ENCODE peak calls at places on chromosomes 5 and 9, in five cellular contexts. U is HCT116, B is endothelial cell of umbilical vein, K is AG09319, M is GM12865. Z is an unnamed sample.

GRCh38 chr9:81984911-81985310 is 3.7 kb upstream of the SPATA31D1 start:
- DNase-seq in M (no peak), B (no peak), U (no peak), K (no peak), Z (no peak)

GRCh38 chr9:82890401-82890800 is 172.5 kb downstream of the RASEF start:
- DNase-seq in U (no peak), M (no peak), B (no peak), K (no peak), Z (no peak)

GRCh38 chr9:87676976-87677775 is 48.7 kb upstream of the CTSL start:
- DNase-seq in K (no peak), U (no peak), M (no peak), B (peak), Z (peak)

GRCh38 chr9:2494571-2494970 is 127.0 kb upstream of the VLDLR start:
- DNase-seq in M (no peak), U (no peak), B (no peak), K (peak), Z (no peak)

GRCh38 chr5:179185256-179186091 is 125.3 kb downstream of the ZNF354C start:
- DNase-seq in M (no peak), K (no peak), U (no peak), B (no peak), Z (no peak)

GRCh38 chr9:135379540-135380267 is 99.9 kb upstream of the PPP1R26 start:
- DNase-seq in K (no peak), M (peak), U (no peak), B (no peak), Z (no peak)

GRCh38 chr5:163473613-163474243 is 13.3 kb downstream of the HMMR start:
- DNase-seq in B (peak), K (no peak), U (no peak), M (peak), Z (no peak)

GRCh38 chr5:23234153-23234729 is 273.2 kb upstream of the PRDM9 start:
- DNase-seq in U (no peak), B (no peak), M (no peak), K (no peak), Z (no peak)

GRCh38 chr5:79689541-79690466 is at the start of gene CMYA5:
- DNase-seq in U (no peak), K (no peak), B (no peak), M (no peak), Z (peak)

GRCh38 chr5:75040973-75041372 is 11.4 kb downstream of the GCNT4 start:
- DNase-seq in K (no peak), U (no peak), M (no peak), B (no peak), Z (no peak)

GRCh38 chr9:132631685-132632084 is 38.1 kb downstream of the DDX31 start:
- DNase-seq in U (no peak), K (no peak), B (no peak), M (no peak), Z (no peak)

GRCh38 chr9:97038909-97039781 is at the start of gene CTSV:
- DNase-seq in B (peak), M (peak), K (peak), U (peak), Z (peak)

GRCh38 chr9:757246-757881 is 84.1 kb upstream of the DMRT1 start:
- DNase-seq in B (peak), U (peak), M (peak), K (no peak), Z (no peak)

GRCh38 chr5:150653145-150653761 is 7.8 kb upstream of the MYOZ3 start:
- DNase-seq in B (no peak), U (no peak), K (no peak), M (no peak), Z (no peak)

GRCh38 chr9:91424403-91425176 is 958 bp upstream of the NFIL3 start:
- DNase-seq in B (peak), K (peak), M (peak), U (no peak), Z (peak)

GRCh38 chr9:84141762-84142370 is 161.3 kb downstream of the RMI1 start:
- DNase-seq in B (no peak), K (no peak), M (no peak), U (no peak), Z (no peak)

GRCh38 chr9:130476151-130476730 is 31.5 kb downstream of the ASS1 start:
- DNase-seq in K (no peak), M (no peak), U (no peak), B (no peak), Z (no peak)

GRCh38 chr9:136587145-136587943 is 41.5 kb upstream of the NOTCH1 start:
- DNase-seq in M (no peak), U (no peak), B (peak), K (peak), Z (no peak)

GRCh38 chr9:122821278-122821952 is 7.0 kb downstream of the PDCL start:
- DNase-seq in B (peak), U (no peak), K (no peak), M (no peak), Z (no peak)

GRCh38 chr9:117160254-117160653 is 254.6 kb downstream of the ASTN2 start:
- DNase-seq in U (no peak), K (no peak), M (peak), B (no peak), Z (no peak)

GRCh38 chr5:170228756-170229459 is 3.9 kb upstream of the C5orf58 start:
- DNase-seq in U (no peak), K (no peak), M (no peak), B (no peak), Z (no peak)

GRCh38 chr9:78044189-78044588 is 12.6 kb upstream of the GNAQ start:
- DNase-seq in U (no peak), M (no peak), K (no peak), B (no peak), Z (no peak)

GRCh38 chr9:137545123-137545522 is 5.1 kb downstream of the PNPLA7 start:
- DNase-seq in U (no peak), B (no peak), K (no peak), M (no peak), Z (no peak)

GRCh38 chr9:105119166-105119565 is 125.3 kb upstream of the SLC44A1 start:
- DNase-seq in M (no peak), U (no peak), B (no peak), K (no peak), Z (no peak)

GRCh38 chr5:68428232-68428811 is 212.8 kb downstream of the PIK3R1 start:
- DNase-seq in B (no peak), M (no peak), U (no peak), K (no peak), Z (no peak)

GRCh38 chr5:33726422-33727165 is 165.2 kb downstream of the ADAMTS12 start:
- DNase-seq in B (no peak), K (no peak), U (no peak), M (no peak), Z (no peak)

GRCh38 chr9:91186311-91187101 is 175.2 kb downstream of the AUH start:
- DNase-seq in K (no peak), M (no peak), B (peak), U (no peak), Z (no peak)

GRCh38 chr9:122141671-122142070 is 17.9 kb downstream of the NDUFA8 start:
- DNase-seq in B (no peak), K (no peak), M (no peak), U (no peak), Z (no peak)

GRCh38 chr5:1673042-1673674 is 126.5 kb downstream of the MRPL36 start:
- DNase-seq in M (no peak), U (no peak), B (no peak), K (no peak), Z (peak)

GRCh38 chr5:1670342-1670741 is 129.3 kb downstream of the MRPL36 start:
- DNase-seq in U (no peak), B (no peak), K (no peak), M (no peak), Z (no peak)

GRCh38 chr5:1671351-1671750 is 128.3 kb downstream of the MRPL36 start:
- DNase-seq in K (no peak), B (no peak), M (no peak), U (no peak), Z (no peak)

GRCh38 chr5:1669276-1670155 is 130.1 kb downstream of the MRPL36 start:
- DNase-seq in U (no peak), M (no peak), K (no peak), B (no peak), Z (no peak)

GRCh38 chr5:1672396-1672795 is 127.2 kb downstream of the MRPL36 start:
- DNase-seq in K (no peak), U (no peak), B (no peak), M (no peak), Z (no peak)
- TF ChIP-seq CTCF in K (no peak), U (no peak), B (no peak), M (no peak), Z (no peak)

GRCh38 chr9:119365291-119366027 is 3.8 kb downstream of the BRINP1 start:
- DNase-seq in K (no peak), M (peak), B (peak), U (no peak), Z (no peak)
- TF ChIP-seq CTCF in K (peak), M (peak), B (peak), U (peak), Z (peak)

GRCh38 chr5:56827043-56827442 is 11.7 kb downstream of the MAP3K1 start:
- DNase-seq in M (no peak), K (no peak), B (no peak), U (no peak), Z (no peak)
- TF ChIP-seq CTCF in M (no peak), K (no peak), B (peak), U (peak), Z (peak)

GRCh38 chr9:108761530-108762347 is 94.0 kb downstream of the ACTL7B start:
- DNase-seq in U (peak), K (no peak), B (peak), M (peak), Z (no peak)
- TF ChIP-seq CTCF in U (peak), K (peak), B (peak), M (peak), Z (peak)

GRCh38 chr5:30069441-30070263 is 1123.8 kb upstream of the CDH6 start:
- DNase-seq in B (no peak), U (no peak), K (no peak), M (no peak), Z (no peak)
- TF ChIP-seq CTCF in B (no peak), U (no peak), K (no peak), M (no peak), Z (no peak)

GRCh38 chr9:35599763-35600604 is 5.1 kb upstream of the TESK1 start:
- DNase-seq in B (no peak), U (no peak), M (no peak), K (no peak), Z (no peak)
- TF ChIP-seq CTCF in B (no peak), U (peak), M (no peak), K (no peak), Z (no peak)

DNA sequence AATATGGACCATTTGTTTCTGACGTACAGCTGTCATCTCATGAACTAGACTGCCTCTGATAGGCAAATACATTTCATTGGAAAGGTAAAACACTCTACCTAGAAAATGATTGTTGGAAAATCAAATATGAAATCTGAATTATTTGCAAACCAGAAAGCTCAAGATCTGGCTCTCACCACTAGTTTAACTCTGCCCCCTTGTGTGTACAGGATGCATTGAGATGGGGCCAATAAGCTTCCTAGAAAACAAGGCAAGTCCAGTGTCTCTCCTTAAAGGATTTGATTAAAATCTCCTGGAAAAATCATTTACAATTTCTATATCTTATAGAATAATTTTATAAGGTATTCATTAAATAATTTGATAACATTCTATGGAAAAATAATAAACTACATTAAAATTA is 311.9 kb upstream of the ANKH start:
- DNase-seq in B (no peak), M (no peak), U (no peak), K (no peak), Z (no peak)
- TF ChIP-seq CTCF in B (no peak), M (no peak), U (no peak), K (peak), Z (peak)

DNA sequence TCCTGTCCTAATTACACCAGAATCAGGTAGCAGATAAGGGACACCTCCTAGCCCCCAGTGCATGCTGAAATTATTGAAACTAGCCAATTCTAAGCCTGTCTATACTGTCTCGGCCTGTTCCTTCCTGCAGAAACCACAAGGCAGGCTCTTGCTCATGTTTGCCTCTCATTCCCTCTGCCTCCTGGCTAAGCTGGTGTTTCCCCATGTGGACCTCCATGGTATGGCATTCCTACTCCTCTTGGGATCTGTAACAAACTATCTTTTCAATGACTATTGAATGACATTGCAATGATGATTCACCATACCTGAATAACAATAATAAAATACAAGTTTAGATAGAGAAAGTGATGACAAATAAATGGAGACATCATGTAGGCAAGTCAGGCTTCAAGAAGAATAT is 35.6 kb upstream of the ADAMTS16 start:
- DNase-seq in K (no peak), M (no peak), U (no peak), B (no peak), Z (no peak)
- TF ChIP-seq CTCF in K (no peak), M (no peak), U (no peak), B (no peak), Z (no peak)

DNA sequence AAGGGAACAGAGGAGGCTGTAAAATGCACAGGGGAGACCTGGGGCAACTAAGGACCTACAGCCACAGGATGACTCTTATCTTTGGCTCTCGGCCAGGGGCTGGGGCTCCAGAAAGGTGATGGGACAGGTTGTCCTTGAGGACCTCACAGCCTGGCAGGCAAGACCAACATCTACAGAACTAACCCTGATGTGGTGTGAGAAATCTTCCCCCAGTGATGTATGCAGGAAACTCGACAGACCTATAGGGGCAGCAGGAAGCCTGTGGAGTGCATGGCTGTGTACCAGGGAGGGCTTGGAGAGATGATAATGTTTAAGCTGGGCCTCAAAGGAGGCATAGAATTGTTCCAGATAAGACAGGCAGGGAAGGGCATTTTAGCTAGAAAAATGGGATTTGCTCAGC is 68.4 kb upstream of the SLC25A51 start:
- DNase-seq in M (no peak), U (no peak), B (peak), K (no peak), Z (no peak)
- TF ChIP-seq CTCF in M (no peak), U (peak), B (peak), K (peak), Z (peak)

GRCh38 chr5:133164759-133165158 is 112.9 kb downstream of the HSPA4 start:
- DNase-seq in B (no peak), M (no peak), U (no peak), K (no peak), Z (no peak)

GRCh38 chr5:133163839-133164238 is 112.0 kb downstream of the HSPA4 start:
- DNase-seq in U (no peak), K (no peak), M (no peak), B (no peak), Z (no peak)

GRCh38 chr5:133155326-133155969 is 103.6 kb downstream of the HSPA4 start:
- DNase-seq in M (no peak), U (no peak), B (no peak), K (no peak), Z (no peak)

GRCh38 chr5:133154274-133155088 is 102.7 kb downstream of the HSPA4 start:
- DNase-seq in B (no peak), K (no peak), U (no peak), M (no peak), Z (no peak)

DNA sequence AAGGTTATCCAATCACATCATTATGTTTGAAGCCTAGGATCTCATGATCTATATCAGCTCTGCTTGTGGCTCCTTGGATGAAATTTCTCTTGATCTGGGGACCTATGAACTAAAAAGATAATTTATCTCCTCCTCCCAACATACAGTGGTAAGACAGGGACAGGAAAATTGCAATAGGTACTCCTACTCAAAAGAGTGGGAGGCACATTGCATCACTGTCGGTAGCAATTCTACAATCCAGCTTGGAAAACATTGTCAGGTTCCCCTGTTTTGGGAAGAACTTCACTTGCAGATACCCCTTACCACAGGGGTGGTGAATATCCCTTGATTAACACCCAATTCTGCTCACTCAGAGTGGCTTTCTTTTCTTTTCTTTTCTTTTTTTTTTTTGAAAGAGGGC is 107.7 kb downstream of the HSPA4 start:
- DNase-seq in K (no peak), M (no peak), U (no peak), B (no peak), Z (no peak)
- TF ChIP-seq CTCF in K (no peak), M (no peak), U (no peak), B (no peak), Z (no peak)